ENCODE peak calls at places on chromosomes 4 and X, in five cellular contexts. G, X, M, B and H are unnamed samples.

GRCh38 chrX:267771-268261 is 13.4 kb upstream of the PLCXD1 start:
- DNase-seq in X (no peak), B (no peak), G (peak; percentile 39), M (no peak), H (no peak)

GRCh38 chrX:20515841-20516461 is 249.2 kb upstream of the RPS6KA3 start:
- DNase-seq in G (no peak), M (no peak), B (no peak), X (no peak), H (no peak)

GRCh38 chr4:25069014-25069413 is 38.3 kb upstream of the LGI2 start:
- DNase-seq in G (no peak), B (no peak), X (no peak), M (no peak), H (no peak)

GRCh38 chr4:20203508-20203907 is 48.2 kb upstream of the SLIT2 start:
- DNase-seq in G (no peak), X (no peak), M (no peak), B (no peak), H (no peak)

GRCh38 chrX:118751950-118752783 is 24.8 kb downstream of the IL13RA1 start:
- DNase-seq in B (no peak), X (no peak), M (no peak), G (no peak), H (no peak)

GRCh38 chr4:158446106-158446505 is 75.6 kb upstream of the RXFP1 start:
- DNase-seq in X (no peak), B (no peak), G (no peak), M (no peak), H (no peak)

GRCh38 chr4:39730067-39730466 is 32.1 kb downstream of the UBE2K start:
- DNase-seq in G (no peak), B (no peak), X (peak; percentile 48), M (no peak), H (no peak)

GRCh38 chr4:73870778-73871177 is 1.6 kb downstream of the CXCL1 start:
- DNase-seq in M (no peak), X (no peak), G (no peak), B (no peak), H (no peak)

GRCh38 chr4:111066001-111066400 is 443.1 kb upstream of the PITX2 start:
- DNase-seq in X (no peak), G (no peak), B (no peak), M (no peak), H (no peak)

GRCh38 chrX:40245411-40246140 is 147.8 kb upstream of the BCOR start:
- DNase-seq in B (no peak), X (peak; percentile 32), M (peak; percentile 64), G (peak; percentile 55), H (no peak)

GRCh38 chr4:86921608-86922252 is 13.1 kb upstream of the AFF1 start:
- DNase-seq in B (no peak), G (no peak), M (no peak), X (no peak), H (no peak)

GRCh38 chr4:2330119-2331042 is 68.5 kb upstream of the MXD4 start:
- DNase-seq in X (no peak), B (no peak), G (peak; percentile 30), M (no peak), H (no peak)

GRCh38 chr4:931194-931959 is 739 bp downstream of the GAK start:
- DNase-seq in G (no peak), X (no peak), B (peak; percentile 29), M (no peak), H (no peak)

GRCh38 chrX:112866175-112866574 is 25.5 kb upstream of the AMOT start:
- DNase-seq in B (no peak), G (no peak), M (no peak), X (no peak), H (no peak)

GRCh38 chr4:106034205-106034604 is 138.9 kb downstream of the NPNT start:
- DNase-seq in G (no peak), M (no peak), X (no peak), B (no peak), H (no peak)

GRCh38 chr4:106034751-106035150 is 139.5 kb downstream of the NPNT start:
- DNase-seq in M (no peak), X (no peak), G (no peak), B (no peak), H (no peak)

GRCh38 chr4:106033469-106033868 is 138.2 kb downstream of the NPNT start:
- DNase-seq in M (no peak), X (no peak), B (no peak), G (no peak), H (no peak)

GRCh38 chr4:106035204-106035603 is 139.9 kb downstream of the NPNT start:
- DNase-seq in M (no peak), G (no peak), X (no peak), B (no peak), H (no peak)

GRCh38 chr4:106032851-106033286 is 137.6 kb downstream of the NPNT start:
- DNase-seq in G (peak; percentile 50), B (no peak), X (no peak), M (no peak), H (no peak)
- H3K4me3 ChIP-seq in G (no peak overlapping the region), B (no peak overlapping the region), X (no peak overlapping the region), M (no peak overlapping the region), H (no peak overlapping the region)

GRCh38 chr4:184451726-184452125 is 22.6 kb downstream of the IRF2 start:
- DNase-seq in M (no peak), G (no peak), X (no peak), B (no peak), H (no peak)
- H3K4me1 ChIP-seq in M (peaks cover 21% of the 10 kb centered on the region), G (peaks cover 5% of the 10 kb centered on the region), X (peaks cover 76% of the 10 kb centered on the region), B (peaks cover 24% of the 10 kb centered on the region), H (peaks cover 93% of the 10 kb centered on the region)

GRCh38 chrX:32451954-32452518 is 759.3 kb downstream of the DMD start:
- DNase-seq in G (no peak), X (no peak), M (no peak), B (no peak), H (no peak)

GRCh38 chrX:32455704-32456103 is 755.6 kb downstream of the DMD start:
- DNase-seq in M (no peak), X (no peak), G (no peak), B (no peak), H (no peak)
- H3K4me3 ChIP-seq in M (no peak overlapping the region), X (no peak overlapping the region), G (no peak overlapping the region), B (no peak overlapping the region), H (no peak overlapping the region)

GRCh38 chr4:113693993-113694392 is 67.5 kb downstream of the CAMK2D start:
- DNase-seq in M (no peak), B (no peak), X (no peak), G (no peak), H (no peak)

GRCh38 chr4:113691676-113692075 is 69.9 kb downstream of the CAMK2D start:
- DNase-seq in B (no peak), X (no peak), M (no peak), G (no peak), H (no peak)

GRCh38 chr4:113697429-113697828 is 64.1 kb downstream of the CAMK2D start:
- DNase-seq in G (no peak), M (no peak), X (no peak), B (no peak), H (no peak)

GRCh38 chr4:113692809-113693411 is 68.6 kb downstream of the CAMK2D start:
- DNase-seq in M (no peak), G (no peak), X (no peak), B (no peak), H (no peak)

DNA sequence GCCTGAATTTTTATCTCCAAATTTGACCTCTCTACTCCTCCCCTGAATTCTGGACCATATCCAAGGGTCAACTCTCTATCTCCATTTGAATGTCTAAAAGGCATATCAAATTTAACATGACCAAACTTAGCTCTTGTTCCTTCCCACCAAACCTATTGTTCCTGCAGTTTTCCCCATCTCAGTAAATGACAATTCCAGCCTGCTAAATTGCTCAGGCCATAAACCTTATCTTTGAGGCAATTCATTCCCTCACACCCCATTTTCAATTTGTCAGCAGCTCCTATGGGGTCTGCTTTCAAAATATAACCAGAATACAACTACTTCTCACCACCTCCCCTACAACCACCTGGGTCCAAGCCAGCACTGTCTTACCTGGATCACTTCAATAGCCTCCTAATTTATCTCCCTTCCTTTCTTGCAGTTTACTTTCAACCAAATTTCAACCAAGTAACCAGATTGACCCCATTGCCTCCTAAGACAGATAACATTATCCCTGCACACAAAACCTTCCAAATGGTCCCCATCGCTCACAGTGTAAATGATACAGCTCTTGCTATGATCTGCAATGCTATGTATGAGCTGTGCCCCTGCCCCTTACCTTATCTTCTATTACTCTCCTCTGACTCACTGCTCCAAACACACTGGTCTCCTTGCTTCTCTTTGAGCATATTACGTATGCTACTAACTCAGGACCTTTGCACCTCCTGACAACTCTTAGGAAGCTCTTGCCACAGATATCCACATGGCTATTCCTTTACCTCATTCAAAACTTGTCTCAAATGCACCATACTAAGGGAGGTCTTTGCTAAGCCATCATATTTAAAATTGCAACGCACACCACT is 66.0 kb downstream of the CAMK2D start:
- DNase-seq in B (no peak), G (no peak), M (no peak), X (no peak), H (no peak)
- H3K4me1 ChIP-seq in B (no peaks in the 10 kb centered on the region), G (peaks cover 7% of the 10 kb centered on the region), M (no peaks in the 10 kb centered on the region), X (no peaks in the 10 kb centered on the region), H (peaks cover 58% of the 10 kb centered on the region)

DNA sequence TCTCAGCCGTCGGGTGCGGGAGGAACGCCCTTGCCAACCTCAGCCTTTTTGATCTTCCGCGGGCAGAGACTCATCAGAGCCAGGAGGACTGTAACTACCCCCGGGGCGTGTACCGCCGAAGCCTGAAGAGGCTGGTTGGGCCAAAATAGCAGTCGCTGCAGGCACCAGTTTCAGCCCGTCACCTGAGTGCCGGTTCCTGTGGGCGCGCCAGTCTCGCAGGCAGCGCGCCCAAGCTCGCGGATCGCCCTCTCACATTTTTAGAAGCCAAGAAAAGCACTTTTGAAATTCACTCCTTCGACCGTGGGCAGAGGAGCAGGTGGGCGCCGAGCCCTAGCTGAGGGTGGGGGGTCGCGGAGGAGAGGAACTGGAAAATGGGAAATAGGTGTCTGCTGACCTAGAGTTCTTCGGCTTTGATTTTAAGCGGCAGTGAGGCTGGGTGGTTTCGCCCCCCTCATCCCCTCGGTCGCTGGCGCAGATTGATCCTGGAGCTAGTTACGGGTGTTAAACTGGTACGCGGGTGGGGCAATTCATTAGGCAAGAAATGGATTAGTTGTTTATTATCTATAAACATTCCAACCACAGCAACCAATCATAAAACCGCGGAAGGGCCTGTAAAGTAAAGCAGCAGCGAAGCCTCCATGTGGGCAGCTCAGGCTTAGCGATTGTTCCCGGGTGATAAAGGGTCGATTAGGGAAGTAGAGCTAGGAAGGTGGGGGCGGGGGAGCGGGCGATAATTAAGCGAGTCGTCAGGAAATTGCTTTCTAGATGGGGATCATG is 69.2 kb downstream of the FBXO8 start:
- DNase-seq in M (no peak), X (no peak), G (no peak), B (no peak), H (peak; percentile 27)
- H3K4me3 ChIP-seq in M (peak overlapping the region; percentile 12), X (no peak overlapping the region), G (no peak overlapping the region), B (no peak overlapping the region), H (peak overlapping the region; percentile 40)

DNA sequence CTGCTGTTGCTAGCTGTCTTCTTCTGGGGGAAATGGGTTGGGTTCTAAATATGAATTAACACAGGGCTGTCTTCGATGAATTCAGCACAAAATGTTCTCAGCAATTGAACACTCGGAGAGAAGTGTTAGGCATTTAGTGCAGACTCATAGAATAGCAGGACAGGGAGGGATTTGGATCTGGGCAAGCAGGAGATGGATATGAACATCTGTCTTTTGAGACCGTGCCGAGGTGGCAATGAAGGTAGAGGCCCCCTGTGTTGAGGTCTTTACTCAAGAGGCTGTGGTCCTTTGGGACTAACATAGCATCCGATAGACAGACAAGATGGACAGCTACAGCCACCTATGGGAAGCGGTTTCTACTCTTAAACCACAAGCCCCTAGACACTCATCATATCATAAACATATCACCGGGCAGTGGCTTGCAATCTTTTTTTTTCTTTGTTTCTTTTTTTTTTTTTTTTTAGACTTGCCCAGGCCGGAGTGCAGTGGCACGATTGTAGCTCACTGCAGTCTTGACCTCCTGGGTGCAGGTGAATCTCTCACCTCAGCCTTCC is 6.7 kb downstream of the CD99 start:
- DNase-seq in X (no peak), G (no peak), M (no peak), B (no peak), H (no peak)
- H3K4me1 ChIP-seq in X (peaks cover 9% of the 10 kb centered on the region), G (peaks cover 3% of the 10 kb centered on the region), M (peaks cover 21% of the 10 kb centered on the region), B (peaks cover 57% of the 10 kb centered on the region), H (peaks cover 91% of the 10 kb centered on the region)